ENCODE peak calls at places on chromosome 2, in six cellular contexts. F is neural progenitor cell, K is fibroblast of lung, T is HepG2, J is H1, Y is mammary epithelial cell. A is an unnamed sample.

GRCh38 chr2:65326276-65326675 is 98.6 kb downstream of the ACTR2 start:
- DNase-seq in T (no peak), F (no peak), Y (no peak), J (no peak), K (no peak), A (no peak)

GRCh38 chr2:108898315-108899082 is 90.5 kb downstream of the EDAR start:
- DNase-seq in J (no peak), T (no peak), K (no peak), Y (no peak), F (no peak), A (no peak)

GRCh38 chr2:75403991-75404428 is 156.7 kb downstream of the EVA1A start:
- DNase-seq in K (peak; percentile 66), F (peak; percentile 62), Y (peak; percentile 35), J (peak; percentile 21), T (peak; percentile 61), A (peak; percentile 69)

GRCh38 chr2:232389327-232389726 is 10.8 kb downstream of the ALPP start:
- DNase-seq in K (no peak), J (no peak), F (no peak), T (no peak), Y (no peak), A (peak; percentile 33)

GRCh38 chr2:241050624-241051577 is 51.2 kb downstream of the MTERF4 start:
- DNase-seq in K (no peak), Y (no peak), T (no peak), J (no peak), F (no peak), A (no peak)

GRCh38 chr2:41735446-41735845 is 312.4 kb upstream of the PKDCC start:
- DNase-seq in J (no peak), T (no peak), Y (no peak), F (no peak), K (no peak), A (peak; percentile 56)

GRCh38 chr2:218418321-218418716 is 604 bp upstream of the VIL1 start:
- DNase-seq in T (no peak), K (no peak), Y (no peak), F (no peak), J (no peak), A (no peak)

GRCh38 chr2:177721087-177721486 is 328.5 kb downstream of the AGPS start:
- DNase-seq in F (no peak), J (no peak), Y (no peak), K (no peak), T (peak; percentile 67), A (no peak)

GRCh38 chr2:205451901-205452300 is 230.4 kb upstream of the NRP2 start:
- DNase-seq in Y (no peak), J (no peak), T (no peak), K (no peak), F (no peak), A (no peak)

GRCh38 chr2:232229917-232230310 is 148.6 kb upstream of the ALPP start:
- DNase-seq in F (no peak), J (no peak), T (no peak), K (no peak), Y (no peak), A (peak; percentile 35)

GRCh38 chr2:636151-636621 is 41.0 kb downstream of the TMEM18 start:
- DNase-seq in K (no peak), T (no peak), Y (no peak), J (no peak), F (no peak), A (no peak)

GRCh38 chr2:213764849-213765248 is 480.6 kb downstream of the SPAG16 start:
- DNase-seq in J (no peak), K (no peak), T (no peak), F (no peak), Y (no peak), A (peak; percentile 2)

GRCh38 chr2:119240311-119241204 is 16.9 kb downstream of the STEAP3 start:
- DNase-seq in J (no peak), Y (peak; percentile 81), K (peak; percentile 80), T (peak; percentile 33), F (peak; percentile 37), A (peak; percentile 79)

GRCh38 chr2:74036010-74036409 is 51.3 kb downstream of the TET3 start:
- DNase-seq in K (no peak), F (no peak), T (no peak), J (no peak), Y (no peak), A (no peak)
- H3K4me2 ChIP-seq in K (no peak overlapping the region), F (no peak overlapping the region), T (no peak overlapping the region), J (no peak overlapping the region), Y (no peak overlapping the region), A (no peak overlapping the region)

DNA sequence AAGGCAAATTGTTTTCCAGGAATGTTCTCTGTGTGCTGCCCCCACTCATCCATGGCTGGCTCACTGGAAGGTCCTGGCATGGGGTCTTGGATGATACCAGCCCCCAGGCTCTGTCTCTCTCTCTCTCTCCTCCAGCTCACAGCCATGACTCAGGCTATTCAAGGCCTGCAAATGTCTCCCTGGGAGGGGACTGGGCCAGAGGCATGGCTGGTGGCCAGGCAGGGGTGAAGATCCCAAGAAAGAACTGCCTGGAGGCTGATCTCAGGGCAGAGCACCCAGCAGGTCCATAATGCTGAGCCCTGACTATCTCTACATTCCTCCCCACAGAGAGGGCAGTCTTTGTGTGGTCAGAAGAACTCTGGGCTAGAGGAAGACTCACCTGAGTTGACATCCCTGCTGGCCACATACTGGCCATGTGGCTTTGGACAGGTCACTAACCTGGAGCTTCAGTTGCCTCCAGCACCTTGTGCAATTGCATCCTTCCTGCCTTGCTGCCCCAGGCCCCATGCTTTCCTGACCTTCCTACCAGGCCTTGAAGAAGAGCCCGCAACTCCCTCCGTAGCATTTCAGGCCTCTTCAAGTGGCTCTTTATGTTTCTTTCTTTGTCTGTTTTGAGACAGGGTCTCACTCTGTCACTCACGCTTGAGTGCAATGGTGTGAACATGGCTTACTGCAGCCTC is 150.4 kb downstream of the ZFP36L2 start:
- DNase-seq in F (no peak), K (peak; percentile 82), J (no peak), Y (peak; percentile 57), T (no peak), A (peak; percentile 89)
- H3K4me2 ChIP-seq in F (no peak overlapping the region), K (no peak overlapping the region), J (no peak overlapping the region), Y (no peak overlapping the region), T (no peak overlapping the region), A (peak overlapping the region; percentile 55)

GRCh38 chr2:146413086-146413610 is 1431.7 kb upstream of the ACVR2A start:
- DNase-seq in Y (no peak), K (no peak), T (no peak), J (no peak), F (no peak), A (no peak)

GRCh38 chr2:146417942-146418341 is 1426.9 kb upstream of the ACVR2A start:
- DNase-seq in F (no peak), Y (no peak), T (no peak), K (no peak), J (no peak), A (no peak)

GRCh38 chr2:146414456-146414855 is 1430.4 kb upstream of the ACVR2A start:
- DNase-seq in J (no peak), T (no peak), F (no peak), Y (no peak), K (no peak), A (no peak)

GRCh38 chr2:146412625-146413024 is 1432.2 kb upstream of the ACVR2A start:
- DNase-seq in J (peak; percentile 17), F (no peak), T (peak; percentile 61), K (no peak), Y (no peak), A (no peak)

GRCh38 chr2:146415291-146415690 is 1429.5 kb upstream of the ACVR2A start:
- DNase-seq in F (no peak), K (no peak), T (no peak), J (no peak), Y (no peak), A (no peak)
- H3K4me2 ChIP-seq in F (no peak overlapping the region), K (no peak overlapping the region), T (no peak overlapping the region), J (no peak overlapping the region), Y (no peak overlapping the region), A (no peak overlapping the region)

DNA sequence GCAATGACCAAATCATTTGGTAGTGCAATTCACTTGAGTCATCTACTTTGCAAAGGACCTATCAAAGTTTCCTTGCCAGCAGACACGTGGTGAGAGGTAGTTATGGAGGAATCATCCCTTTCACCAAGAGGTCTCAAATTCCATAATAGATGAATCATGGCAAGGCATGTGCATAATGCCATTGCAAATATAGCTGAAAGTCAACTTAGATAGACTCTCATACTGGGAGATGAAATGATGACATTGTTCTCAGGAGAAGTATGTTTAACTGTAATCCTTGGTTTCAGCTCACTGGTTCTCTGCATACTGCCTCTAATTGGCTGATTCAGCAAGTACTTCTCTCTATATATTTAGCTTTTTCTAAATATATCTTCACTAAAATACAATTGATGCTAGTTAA is 57.2 kb downstream of the CALCRL start:
- DNase-seq in J (no peak), K (peak; percentile 55), Y (peak; percentile 70), T (peak; percentile 35), F (no peak), A (peak; percentile 89)
- H3K4me2 ChIP-seq in J (no peak overlapping the region), K (no peak overlapping the region), Y (no peak overlapping the region), T (no peak overlapping the region), F (no peak overlapping the region), A (peak overlapping the region; percentile 33)

GRCh38 chr2:105688946-105689345 is 55.8 kb upstream of the NCK2 start:
- DNase-seq in Y (no peak), T (no peak), K (no peak), J (no peak), F (no peak), A (no peak)
- H3K4me2 ChIP-seq in Y (no peak overlapping the region), T (no peak overlapping the region), K (no peak overlapping the region), J (no peak overlapping the region), F (no peak overlapping the region), A (no peak overlapping the region)

GRCh38 chr2:38652431-38653273 is 13.3 kb upstream of the GALM start:
- DNase-seq in F (no peak), K (no peak), T (no peak), J (no peak), Y (no peak), A (no peak)

GRCh38 chr2:38654495-38655381 is 11.2 kb upstream of the GALM start:
- DNase-seq in K (no peak), J (no peak), Y (no peak), F (no peak), T (no peak), A (no peak)

GRCh38 chr2:38655441-38655840 is 10.5 kb upstream of the GALM start:
- DNase-seq in J (no peak), T (no peak), K (no peak), F (no peak), Y (no peak), A (no peak)

GRCh38 chr2:38653380-38653714 is 12.6 kb upstream of the GALM start:
- DNase-seq in F (no peak), J (no peak), K (no peak), T (no peak), Y (peak; percentile 6), A (no peak)

DNA sequence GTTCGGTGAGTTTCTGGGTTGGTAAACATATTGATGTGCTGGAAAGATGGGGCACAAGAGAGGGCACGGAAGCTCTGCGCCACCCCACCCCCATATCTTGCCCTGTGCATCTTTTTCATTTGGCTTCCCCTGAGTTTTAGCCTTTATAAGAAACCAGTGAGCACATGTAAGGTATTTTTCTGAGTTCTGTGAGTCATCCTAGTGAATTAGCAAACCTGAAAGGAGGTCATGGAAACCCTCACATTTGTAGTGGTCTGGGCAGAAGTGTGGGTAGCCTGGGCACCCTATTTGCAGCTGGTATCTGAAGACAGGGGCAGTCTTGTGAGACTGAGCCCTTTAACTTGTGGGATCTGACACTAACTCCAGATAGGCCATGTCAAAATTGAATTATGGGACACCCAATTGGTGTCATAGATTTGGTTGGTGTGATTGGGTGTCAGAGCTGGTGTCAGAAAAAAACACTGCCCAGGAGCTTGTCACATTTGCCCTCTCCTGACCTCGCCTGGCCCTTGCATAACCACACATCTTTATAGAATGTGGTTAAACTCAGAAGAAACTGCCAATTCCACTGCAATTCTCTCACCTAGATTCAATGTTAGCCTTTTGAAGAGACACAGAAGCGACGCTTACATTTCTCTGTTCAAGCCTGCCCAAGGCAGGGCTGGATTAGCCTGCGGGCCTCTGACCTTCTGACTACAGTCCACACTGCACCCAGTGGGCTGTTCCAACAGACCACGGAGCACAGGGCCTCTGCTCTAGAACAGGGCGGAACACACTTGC is 12.0 kb upstream of the GALM start:
- DNase-seq in F (no peak), J (no peak), T (peak; percentile 53), K (no peak), Y (peak; percentile 50), A (no peak)
- H3K4me2 ChIP-seq in F (no peak overlapping the region), J (no peak overlapping the region), T (peak overlapping the region; percentile 96), K (no peak overlapping the region), Y (no peak overlapping the region), A (no peak overlapping the region)

A was measured in GM23248.